ENCODE peak calls at places on chromosomes 2 and 18, in eight cellular contexts. H is HuH-7; B is activated T-helper 9 cell treated with anti-CD3 and anti-CD28 coated beads, Interleukin-2, amount 50 U/mL, for 16 hours; E is NCI-H2107; K is stimulated activated CD8-positive, alpha-beta memory T cell treated with anti-CD3 and anti-CD28 coated beads, Interleukin-12 subunit alpha, Interleukin-12 subunit beta, amount 100 ng/mL, for 4 hours; Y is nephron progenitor cell; O is effector memory CD4-positive, alpha-beta T cell; S is DMS79. D is an unnamed sample.

GRCh38 chr18:35236964-35237363 is 3.9 kb upstream of the ZNF397 start:
- DNase-seq in H (no peak), B (no peak), E (no peak), K (no peak), Y (no peak), O (no peak), S (no peak), D (no peak)

GRCh38 chr2:138084206-138084605 is 119.9 kb downstream of the HNMT start:
- DNase-seq in H (no peak), B (no peak), E (no peak), K (no peak), Y (no peak), O (no peak), S (no peak), D (no peak)

GRCh38 chr2:108535380-108535677 is 1.1 kb downstream of the LIMS1 start:
- DNase-seq in H (no peak), B (no peak), E (no peak), K (no peak), Y (no peak), O (no peak), S (no peak), D (no peak)

GRCh38 chr18:7711495-7711894 is 144.4 kb downstream of the PTPRM start:
- DNase-seq in H (no peak), B (no peak), E (no peak), K (no peak), Y (no peak), O (no peak), S (no peak), D (no peak)

GRCh38 chr2:44120428-44120827 is 48.2 kb upstream of the PPM1B start:
- DNase-seq in H (no peak), B (no peak), E (no peak), K (no peak), Y (no peak), O (no peak), S (no peak), D (no peak)

GRCh38 chr18:59308201-59309014 is 10.0 kb downstream of the CPLX4 start:
- DNase-seq in H (peak), B (peak), E (peak), K (peak), Y (peak), O (peak), S (peak), D (peak)

GRCh38 chr18:67514901-67515540 is 1.5 kb downstream of the DSEL start:
- DNase-seq in H (no peak), B (no peak), E (no peak), K (no peak), Y (no peak), O (no peak), S (no peak), D (no peak)

GRCh38 chr2:56474412-56475158 is 290.8 kb downstream of the CCDC85A start:
- DNase-seq in H (peak), B (no peak), E (no peak), K (no peak), Y (no peak), O (no peak), S (no peak), D (no peak)

GRCh38 chr2:65128297-65129190 is 1.4 kb downstream of the RAB1A start:
- DNase-seq in H (no peak), B (no peak), E (no peak), K (no peak), Y (no peak), O (no peak), S (no peak), D (no peak)

GRCh38 chr2:211085056-211085680 is 528.8 kb downstream of the CPS1 start:
- DNase-seq in H (peak), B (no peak), E (no peak), K (no peak), Y (no peak), O (no peak), S (no peak), D (no peak)

GRCh38 chr2:39413063-39413722 is 23.9 kb downstream of the MAP4K3 start:
- DNase-seq in H (no peak), B (no peak), E (no peak), K (no peak), Y (no peak), O (no peak), S (no peak), D (no peak)

GRCh38 chr2:107027797-107028196 is 141.8 kb upstream of the ST6GAL2 start:
- DNase-seq in H (no peak), B (no peak), E (no peak), K (no peak), Y (no peak), O (no peak), S (no peak), D (no peak)

GRCh38 chr2:38076250-38076709 is 329 bp upstream of the CYP1B1 start:
- DNase-seq in H (peak), B (no peak), E (no peak), K (no peak), Y (peak), O (no peak), S (peak), D (peak)

GRCh38 chr2:232491139-232491780 is 3.6 kb upstream of the ECEL1 start:
- DNase-seq in H (no peak), B (no peak), E (no peak), K (no peak), Y (no peak), O (no peak), S (no peak), D (no peak)

GRCh38 chr18:58091099-58091611 is 47.1 kb downstream of the NEDD4L start:
- DNase-seq in H (no peak), B (no peak), E (no peak), K (no peak), Y (no peak), O (no peak), S (no peak), D (peak)

GRCh38 chr2:160751021-160751420 is 257.4 kb upstream of the RBMS1 start:
- DNase-seq in H (no peak), B (no peak), E (no peak), K (no peak), Y (no peak), O (no peak), S (no peak), D (no peak)

GRCh38 chr18:64203295-64203694 is 54.4 kb upstream of the LINC00305 start:
- DNase-seq in H (no peak), B (no peak), E (no peak), K (no peak), Y (no peak), O (no peak), S (no peak), D (no peak)

GRCh38 chr18:45722899-45723298 is 1.1 kb upstream of the SLC14A1 start:
- DNase-seq in H (peak), B (peak), E (peak), K (peak), Y (peak), O (peak), S (peak), D (peak)

GRCh38 chr2:55357907-55358306 is 61.7 kb downstream of the CCDC88A start:
- DNase-seq in H (no peak), B (no peak), E (no peak), K (no peak), Y (no peak), O (no peak), S (no peak), D (no peak)

GRCh38 chr2:29788066-29788465 is 133.3 kb downstream of the ALK start:
- DNase-seq in H (no peak), B (no peak), E (no peak), K (no peak), Y (no peak), O (no peak), S (no peak), D (no peak)

GRCh38 chr2:221494556-221494955 is 77.5 kb downstream of the EPHA4 start:
- DNase-seq in H (no peak), B (no peak), E (no peak), K (no peak), Y (no peak), O (no peak), S (no peak), D (no peak)

GRCh38 chr2:176582990-176583481 is 313.8 kb downstream of the MTX2 start:
- DNase-seq in H (no peak), B (no peak), E (no peak), K (no peak), Y (no peak), O (no peak), S (peak), D (no peak)

GRCh38 chr2:74556831-74557370 is 2.4 kb downstream of the DOK1 start:
- DNase-seq in H (no peak), B (no peak), E (no peak), K (no peak), Y (no peak), O (no peak), S (no peak), D (no peak)